ENCODE peak calls at places on chromosomes 5 and 9, in nine cellular contexts. U, T, Z, B, L, X, O, E and V are unnamed samples.
A peak's percentile ranks its signal among the peaks of the same experiment; 100 is the strongest.

GRCh38 chr5:179118338-179118737 is 58.2 kb downstream of the ZNF354C start:
- DNase-seq in U (no peak), T (no peak), Z (no peak), B (no peak), L (no peak), X (no peak), O (no peak), E (no peak), V (no peak)

GRCh38 chr5:9838906-9839305 is 208.8 kb upstream of the TAS2R1 start:
- DNase-seq in U (no peak), T (no peak), Z (no peak), B (no peak), L (no peak), X (no peak), O (peak; percentile 28), E (no peak), V (no peak)

GRCh38 chr5:142063376-142063775 is 45.2 kb upstream of the NDFIP1 start:
- DNase-seq in U (no peak), T (no peak), Z (no peak), B (no peak), L (no peak), X (no peak), O (no peak), E (no peak), V (no peak)

GRCh38 chr9:21715408-21715807 is 87.0 kb upstream of the MTAP start:
- DNase-seq in U (no peak), T (no peak), Z (no peak), B (no peak), L (no peak), X (no peak), O (peak; percentile 11), E (no peak), V (no peak)

GRCh38 chr9:134406366-134407122 is 80.3 kb downstream of the RXRA start:
- DNase-seq in U (no peak), T (no peak), Z (no peak), B (no peak), L (no peak), X (no peak), O (no peak), E (no peak), V (no peak)

GRCh38 chr9:110283736-110284135 is 27.4 kb upstream of the TXN start:
- DNase-seq in U (no peak), T (no peak), Z (peak; percentile 96), B (peak; percentile 54), L (no peak), X (no peak), O (no peak), E (no peak), V (no peak)

GRCh38 chr9:79357185-79357584 is 214.6 kb upstream of the TLE4 start:
- DNase-seq in U (no peak), T (no peak), Z (no peak), B (no peak), L (no peak), X (no peak), O (no peak), E (no peak), V (no peak)

GRCh38 chr9:129954868-129955550 is 88.0 kb downstream of the FNBP1 start:
- DNase-seq in U (no peak), T (no peak), Z (no peak), B (no peak), L (no peak), X (no peak), O (peak; percentile 64), E (no peak), V (no peak)

GRCh38 chr5:173472784-173473278 is 143.6 kb downstream of the BOD1 start:
- DNase-seq in U (no peak), T (peak; percentile 59), Z (no peak), B (no peak), L (no peak), X (no peak), O (peak; percentile 60), E (no peak), V (no peak)

GRCh38 chr5:39570418-39571027 is 145.7 kb upstream of the DAB2 start:
- DNase-seq in U (no peak), T (peak; percentile 55), Z (peak; percentile 55), B (no peak), L (no peak), X (no peak), O (peak; percentile 77), E (no peak), V (no peak)

GRCh38 chr5:143606043-143606752 is 202.7 kb upstream of the NR3C1 start:
- DNase-seq in U (no peak), T (peak; percentile 16), Z (peak; percentile 28), B (no peak), L (peak; percentile 19), X (no peak), O (no peak), E (no peak), V (no peak)

GRCh38 chr5:145619806-145620205 is 215.3 kb downstream of the PRELID2 start:
- DNase-seq in U (no peak), T (peak; percentile 1), Z (no peak), B (no peak), L (no peak), X (no peak), O (peak; percentile 22), E (no peak), V (no peak)

GRCh38 chr9:134787601-134788531 is 92.7 kb upstream of the FCN2 start:
- DNase-seq in U (no peak), T (no peak), Z (no peak), B (no peak), L (no peak), X (no peak), O (no peak), E (no peak), V (no peak)